ENCODE peak calls at places on chromosome 4, in four cellular contexts. R is fibroblast of lung, C is T follicular helper cell, T is B cell. V is an unnamed sample.

GRCh38 chr4:53908661-53909078 is 155.7 kb downstream of the CHIC2 start:
- DNase-seq in R (peak), C (no peak), T (peak), V (no peak)

GRCh38 chr4:150315691-150316090 is 237.4 kb downstream of the DCLK2 start:
- DNase-seq in R (no peak), C (no peak), T (no peak), V (no peak)

GRCh38 chr4:8427761-8428287 is 12.7 kb downstream of the ACOX3 start:
- DNase-seq in R (peak), C (no peak), T (peak), V (no peak)

GRCh38 chr4:175215208-175215607 is 297.1 kb downstream of the ADAM29 start:
- DNase-seq in R (no peak), C (no peak), T (no peak), V (no peak)

GRCh38 chr4:14726441-14727405 is 275.6 kb upstream of the CPEB2 start:
- DNase-seq in R (peak), C (no peak), T (no peak), V (no peak)

GRCh38 chr4:145716200-145716599 is 36.3 kb downstream of the C4orf51 start:
- DNase-seq in R (peak), C (no peak), T (no peak), V (no peak)

GRCh38 chr4:100060765-100061416 is 110.8 kb upstream of the H2AZ1 start:
- DNase-seq in R (no peak), C (no peak), T (no peak), V (no peak)

GRCh38 chr4:76930721-76931481 is 18.7 kb upstream of the SEPTIN11 start:
- DNase-seq in R (no peak), C (no peak), T (no peak), V (no peak)

GRCh38 chr4:173415092-173415491 is 16.2 kb upstream of the SCRG1 start:
- DNase-seq in R (no peak), C (no peak), T (no peak), V (no peak)

GRCh38 chr4:124306352-124306751 is 406.2 kb downstream of the ANKRD50 start:
- DNase-seq in R (no peak), C (no peak), T (no peak), V (no peak)

GRCh38 chr4:65383589-65384305 is 286.5 kb downstream of the EPHA5 start:
- DNase-seq in R (peak), C (no peak), T (no peak), V (no peak)